ENCODE peak calls at places on chromosomes 2 and 18, in seven cellular contexts. P is K562, Y is upper lobe of left lung, H is Panc1, A is HepG2, N is HCT116, X is GM12878. S is an unnamed sample.

GRCh38 chr2:235302263-235302662 is 191.6 kb upstream of the AGAP1 start:
- ATAC-seq in H (no peak), Y (no peak), X (no peak), A (peak; percentile 32), N (no peak), P (no peak), S (no peak)

GRCh38 chr2:201007584-201007998 is 44.1 kb upstream of the ORC2 start:
- ATAC-seq in H (no peak), N (no peak), X (no peak), Y (no peak), P (no peak), A (peak; percentile 59), S (no peak)

GRCh38 chr2:139260052-139260430 is 479.9 kb upstream of the NXPH2 start:
- ATAC-seq in N (peak; percentile 74), H (no peak), X (no peak), P (no peak), A (peak; percentile 84), Y (no peak), S (no peak)

GRCh38 chr2:74464406-74464805 is 776 bp downstream of the MOGS start:
- ATAC-seq in N (peak; percentile 3), A (peak; percentile 20), X (peak; percentile 19), H (peak; percentile 0), P (peak; percentile 22), Y (peak; percentile 1), S (no peak)

GRCh38 chr18:12318334-12318697 is 10.3 kb downstream of the TUBB6 start:
- ATAC-seq in N (no peak), H (peak; percentile 55), P (peak; percentile 14), Y (peak; percentile 1), A (peak; percentile 53), X (peak; percentile 33), S (no peak)

GRCh38 chr2:209773377-209773776 is 1.7 kb downstream of the UNC80 start:
- ATAC-seq in P (no peak), X (no peak), A (no peak), Y (no peak), N (no peak), H (no peak), S (no peak)

GRCh38 chr2:47323009-47323821 is 79.7 kb upstream of the MSH2 start:
- ATAC-seq in H (peak; percentile 96), N (peak; percentile 98), X (peak; percentile 97), P (peak; percentile 96), Y (peak; percentile 97), A (peak; percentile 89), S (peak; percentile 95)

GRCh38 chr2:53969285-53970094 is 1.3 kb downstream of the PSME4 start:
- ATAC-seq in P (peak; percentile 62), A (peak; percentile 43), Y (peak; percentile 32), N (no peak), X (peak; percentile 50), H (peak; percentile 2), S (no peak)

GRCh38 chr2:212066546-212066945 is 472.1 kb downstream of the ERBB4 start:
- ATAC-seq in N (no peak), X (no peak), A (no peak), Y (no peak), P (no peak), H (no peak), S (no peak)

GRCh38 chr18:48218285-48219022 is 190.7 kb downstream of the ZBTB7C start:
- ATAC-seq in Y (no peak), H (no peak), A (no peak), X (no peak), N (no peak), P (no peak), S (no peak)

GRCh38 chr18:36708366-36708765 is 120.4 kb downstream of the TPGS2 start:
- ATAC-seq in P (peak; percentile 20), A (no peak), X (no peak), Y (no peak), H (no peak), N (no peak), S (no peak)

GRCh38 chr2:206832886-206833285 is 67.5 kb downstream of the FASTKD2 start:
- ATAC-seq in N (no peak), H (no peak), P (no peak), A (no peak), Y (peak; percentile 44), X (no peak), S (no peak)

GRCh38 chr18:57749604-57749970 is 53.5 kb downstream of the ATP8B1 start:
- ATAC-seq in A (no peak), Y (no peak), N (no peak), H (no peak), X (no peak), P (no peak), S (no peak)

GRCh38 chr2:241936457-241937133 is 67.1 kb downstream of the RTP5 start:
- ATAC-seq in A (no peak), H (no peak), Y (no peak), P (no peak), X (no peak), N (no peak), S (no peak)

GRCh38 chr2:188997276-188997675 is 23.1 kb downstream of the COL3A1 start:
- ATAC-seq in H (no peak), P (no peak), X (no peak), Y (peak; percentile 51), N (no peak), A (no peak), S (peak; percentile 85)

GRCh38 chr18:58163004-58163590 is 119.1 kb downstream of the NEDD4L start:
- ATAC-seq in Y (no peak), A (no peak), X (no peak), P (no peak), H (no peak), N (no peak), S (no peak)

GRCh38 chr2:190835303-190835930 is 45.2 kb upstream of the GLS start:
- ATAC-seq in A (peak; percentile 56), P (no peak), Y (peak; percentile 95), H (no peak), N (peak; percentile 67), X (no peak), S (peak; percentile 92)

GRCh38 chr2:190879474-190880373 is 897 bp upstream of the GLS start:
- ATAC-seq in Y (no peak), X (no peak), A (peak; percentile 0), H (peak; percentile 8), P (peak; percentile 1), N (peak; percentile 1), S (no peak)

GRCh38 chr2:178990533-178991241 is 59.2 kb downstream of the CCDC141 start:
- ATAC-seq in Y (no peak), A (no peak), H (no peak), X (peak; percentile 97), N (no peak), P (no peak), S (no peak)

GRCh38 chr18:13589943-13590342 is 136.4 kb downstream of the FAM210A start:
- ATAC-seq in H (no peak), Y (no peak), N (no peak), X (no peak), A (no peak), P (no peak), S (no peak)

GRCh38 chr2:98457045-98457696 is 12.5 kb downstream of the INPP4A start:
- ATAC-seq in N (peak; percentile 52), P (no peak), Y (no peak), A (no peak), H (peak; percentile 77), X (no peak), S (no peak)

GRCh38 chr2:147331790-147332419 is 512.9 kb upstream of the ACVR2A start:
- ATAC-seq in A (peak; percentile 40), H (no peak), N (peak; percentile 73), Y (no peak), P (no peak), X (peak; percentile 82), S (no peak)

DNA sequence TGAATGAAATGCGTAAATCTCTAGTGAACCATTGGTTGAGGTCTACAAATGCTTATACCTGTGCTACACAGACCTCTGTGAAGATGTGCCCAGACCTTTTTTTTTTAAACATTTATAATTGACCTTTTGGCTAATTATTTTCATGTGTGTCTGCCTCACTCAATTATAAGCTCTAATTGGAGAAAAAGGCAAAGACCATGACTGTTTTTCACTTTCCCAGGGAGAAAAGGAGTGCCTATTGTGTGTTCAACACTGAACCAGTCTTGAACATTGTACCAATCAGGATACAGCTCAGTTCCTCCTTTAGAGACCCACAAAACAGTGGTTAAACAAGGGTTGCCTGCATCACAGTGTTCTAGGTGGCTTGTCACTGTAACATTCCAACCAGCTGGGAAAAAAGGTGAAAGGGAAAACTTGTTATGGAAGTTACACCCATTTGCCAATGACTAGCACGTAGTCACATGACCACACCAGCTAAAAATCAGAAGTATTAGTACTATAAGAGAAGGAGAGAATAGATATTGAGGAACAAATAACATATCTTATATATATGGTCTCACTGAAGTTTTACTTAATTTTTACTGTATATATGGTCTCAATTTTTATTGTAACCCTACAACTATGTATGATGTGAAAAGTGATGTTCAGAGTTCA is 13.4 kb downstream of the TANK start:
- ATAC-seq in N (no peak), P (peak; percentile 19), X (peak; percentile 43), A (no peak), H (no peak), Y (no peak), S (no peak)
- TF ChIP-seq POLR2AphosphoS5 in N (no peak), P (no peak), X (no peak), A (no peak), H (no peak), Y (no peak), S (no peak)

GRCh38 chr18:2924920-2925319 is 78.1 kb downstream of the EMILIN2 start:
- ATAC-seq in N (no peak), H (no peak), Y (no peak), X (no peak), P (no peak), A (no peak), S (no peak)
- H3K36me3 ChIP-seq in N (peaks cover 16% of the 10 kb centered on the region), H (peaks cover 15% of the 10 kb centered on the region), Y (peaks cover 54% of the 10 kb centered on the region), X (peaks cover 11% of the 10 kb centered on the region), P (peaks cover 95% of the 10 kb centered on the region), A (peaks cover 46% of the 10 kb centered on the region), S (peaks cover 99% of the 10 kb centered on the region)

GRCh38 chr2:70808983-70809958 is 11.1 kb downstream of the CLEC4F start:
- ATAC-seq in P (peak; percentile 41), N (no peak), Y (peak; percentile 12), A (peak; percentile 58), H (no peak), X (no peak), S (no peak)
- H3K9me3 ChIP-seq in P (no peaks in the 10 kb centered on the region), N (no peaks in the 10 kb centered on the region), Y (no peaks in the 10 kb centered on the region), A (no peaks in the 10 kb centered on the region), H (no peaks in the 10 kb centered on the region), X (no peaks in the 10 kb centered on the region), S (no peaks in the 10 kb centered on the region)

GRCh38 chr2:37375721-37376399 is 31.4 kb downstream of the QPCT start:
- ATAC-seq in Y (no peak), X (peak; percentile 26), N (peak; percentile 23), H (no peak), A (no peak), P (peak; percentile 29), S (no peak)

GRCh38 chr2:37376421-37377186 is 32.2 kb downstream of the QPCT start:
- ATAC-seq in H (no peak), P (no peak), A (no peak), X (peak; percentile 96), Y (peak; percentile 86), N (peak; percentile 67), S (peak; percentile 82)

GRCh38 chr2:37379881-37380296 is 35.5 kb downstream of the QPCT start:
- ATAC-seq in H (no peak), P (no peak), X (no peak), A (peak; percentile 56), N (no peak), Y (no peak), S (no peak)

GRCh38 chr2:37378411-37378810 is 34.0 kb downstream of the QPCT start:
- ATAC-seq in Y (peak; percentile 86), H (no peak), P (no peak), N (peak; percentile 87), A (peak; percentile 67), X (no peak), S (no peak)

DNA sequence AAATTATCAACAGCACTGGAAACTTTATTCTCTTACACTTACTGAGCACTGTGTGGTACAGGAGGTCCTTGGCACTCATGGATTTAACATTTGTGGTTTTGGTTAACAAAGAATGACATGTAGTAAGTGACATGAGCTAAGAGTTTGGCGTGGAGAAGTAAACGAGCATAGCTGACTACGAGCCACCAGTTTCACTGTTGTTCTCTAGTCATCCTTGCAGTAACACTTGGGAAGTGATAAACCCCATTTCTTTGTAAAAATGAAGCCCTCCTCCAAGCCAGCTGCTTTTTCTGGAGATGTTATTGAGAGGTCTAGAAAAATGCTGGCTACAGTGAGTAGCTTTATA is 32.7 kb downstream of the QPCT start:
- ATAC-seq in A (no peak), Y (peak; percentile 82), X (peak; percentile 80), N (no peak), H (no peak), P (no peak), S (peak; percentile 73)
- TF ChIP-seq POLR2AphosphoS5 in A (no peak), Y (no peak), X (no peak), N (no peak), H (no peak), P (no peak), S (no peak)

S was measured in gastroesophageal sphincter.